ENCODE peak calls at places on chromosomes 12 and 14, in eight cellular contexts. P is omental fat pad, C is WTC11, R is osteocyte, G is HFFc6, A is lower leg skin, E is nephron progenitor cell, H is neural crest cell. S is an unnamed sample.

GRCh38 chr14:35367056-35367372 is 37.5 kb downstream of the NFKBIA start:
- DNase-seq in P (no peak), C (no peak), R (no peak), G (no peak), A (no peak), E (no peak), H (no peak), S (no peak)

GRCh38 chr12:103840399-103840880 is 594 bp downstream of the NT5DC3 start:
- DNase-seq in P (no peak), C (peak; percentile 15), R (no peak), G (peak; percentile 13), A (no peak), E (no peak), H (no peak), S (no peak)

GRCh38 chr14:42424501-42424900 is 817.8 kb downstream of the LRFN5 start:
- DNase-seq in P (no peak), C (no peak), R (no peak), G (no peak), A (no peak), E (no peak), H (no peak), S (no peak)

GRCh38 chr12:79737875-79738718 is 47.3 kb upstream of the PAWR start:
- DNase-seq in P (no peak), C (no peak), R (no peak), G (peak; percentile 38), A (peak; percentile 19), E (peak; percentile 28), H (peak; percentile 32), S (no peak)

GRCh38 chr14:59244581-59244980 is 56.1 kb downstream of the DAAM1 start:
- DNase-seq in P (no peak), C (no peak), R (no peak), G (no peak), A (peak; percentile 32), E (no peak), H (no peak), S (no peak)

GRCh38 chr14:27881646-27882045 is 884.9 kb upstream of the FOXG1 start:
- DNase-seq in P (no peak), C (peak; percentile 18), R (no peak), G (no peak), A (no peak), E (no peak), H (no peak), S (no peak)

GRCh38 chr12:57771271-57771872 is 533 bp downstream of the METTL1 start:
- DNase-seq in P (peak; percentile 85), C (peak; percentile 93), R (peak; percentile 91), G (peak; percentile 80), A (peak; percentile 86), E (peak; percentile 88), H (peak; percentile 75), S (peak; percentile 73)

GRCh38 chr14:24165785-24166184 is 4.7 kb downstream of the IRF9 start:
- DNase-seq in P (no peak), C (no peak), R (no peak), G (no peak), A (no peak), E (no peak), H (no peak), S (no peak)

GRCh38 chr14:59428581-59429012 is 36.6 kb downstream of the GPR135 start:
- DNase-seq in P (no peak), C (no peak), R (no peak), G (peak; percentile 42), A (no peak), E (no peak), H (no peak), S (no peak)

GRCh38 chr14:63076476-63076875 is 31.2 kb upstream of the KCNH5 start:
- DNase-seq in P (no peak), C (no peak), R (no peak), G (no peak), A (no peak), E (no peak), H (no peak), S (no peak)

GRCh38 chr12:75994069-75994740 is 37.4 kb downstream of the PHLDA1 start:
- DNase-seq in P (no peak), C (no peak), R (no peak), G (no peak), A (no peak), E (no peak), H (no peak), S (no peak)

GRCh38 chr12:85979641-85980040 is 105.5 kb downstream of the NTS start:
- DNase-seq in P (no peak), C (no peak), R (no peak), G (no peak), A (no peak), E (no peak), H (no peak), S (no peak)

GRCh38 chr12:93571360-93571853 is 1.1 kb upstream of the SOCS2 start:
- DNase-seq in P (peak; percentile 65), C (peak; percentile 88), R (peak; percentile 90), G (peak; percentile 70), A (peak; percentile 33), E (peak; percentile 85), H (peak; percentile 84), S (no peak)

GRCh38 chr12:6837370-6838060 is 3.2 kb upstream of the GNB3 start:
- DNase-seq in P (no peak), C (no peak), R (no peak), G (no peak), A (no peak), E (no peak), H (no peak), S (no peak)

GRCh38 chr12:6534914-6535696 is 788 bp downstream of the GAPDH start:
- DNase-seq in P (peak; percentile 66), C (peak; percentile 77), R (peak; percentile 88), G (peak; percentile 74), A (peak; percentile 82), E (peak; percentile 67), H (peak; percentile 59), S (peak; percentile 94)

GRCh38 chr12:57803317-57803893 is 15.1 kb downstream of the AVIL start:
- DNase-seq in P (no peak), C (peak; percentile 75), R (no peak), G (peak; percentile 36), A (no peak), E (peak; percentile 59), H (peak; percentile 40), S (no peak)

GRCh38 chr12:105378821-105379400 is 48.4 kb downstream of the C12orf75 start:
- DNase-seq in P (no peak), C (peak; percentile 20), R (no peak), G (no peak), A (no peak), E (no peak), H (peak; percentile 9), S (no peak)
- TF ChIP-seq CTCF in P (no peak), C (no peak), R (peak; percentile 63), G (peak; percentile 62), A (no peak), E (no peak), H (peak; percentile 38), S (no peak)

DNA sequence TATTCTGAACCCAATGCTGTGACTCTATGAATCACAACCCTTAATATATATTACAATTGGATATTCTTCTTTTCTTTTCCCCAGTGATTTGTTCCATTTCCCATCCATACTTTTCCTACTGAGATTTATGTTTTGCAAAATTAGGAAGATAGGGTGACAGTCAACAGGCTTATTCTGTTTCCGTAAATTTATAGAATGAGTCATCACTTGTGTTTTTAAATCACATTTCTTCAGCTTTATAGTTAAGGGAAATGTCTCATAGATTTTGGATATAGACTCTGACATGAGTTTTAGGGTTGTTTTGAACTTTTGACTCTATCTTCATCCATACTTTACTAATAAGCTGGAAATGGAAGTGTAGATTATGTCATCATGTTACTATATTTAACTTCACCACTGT is 661.6 kb upstream of the FBXO33 start:
- DNase-seq in P (no peak), C (no peak), R (no peak), G (no peak), A (no peak), E (no peak), H (no peak), S (no peak)
- TF ChIP-seq CTCF in P (no peak), C (no peak), R (no peak), G (no peak), A (no peak), E (no peak), H (no peak), S (no peak)

GRCh38 chr12:65302891-65303290 is 24.4 kb downstream of the MSRB3 start:
- DNase-seq in P (no peak), C (no peak), R (no peak), G (no peak), A (no peak), E (no peak), H (no peak), S (no peak)

GRCh38 chr12:65305346-65305950 is 27.0 kb downstream of the MSRB3 start:
- DNase-seq in P (no peak), C (no peak), R (no peak), G (no peak), A (no peak), E (no peak), H (no peak), S (no peak)

GRCh38 chr12:65296503-65297265 is 18.2 kb downstream of the MSRB3 start:
- DNase-seq in P (no peak), C (no peak), R (no peak), G (no peak), A (no peak), E (no peak), H (no peak), S (no peak)

GRCh38 chr12:65300067-65300466 is 21.6 kb downstream of the MSRB3 start:
- DNase-seq in P (no peak), C (no peak), R (no peak), G (no peak), A (no peak), E (no peak), H (no peak), S (no peak)

DNA sequence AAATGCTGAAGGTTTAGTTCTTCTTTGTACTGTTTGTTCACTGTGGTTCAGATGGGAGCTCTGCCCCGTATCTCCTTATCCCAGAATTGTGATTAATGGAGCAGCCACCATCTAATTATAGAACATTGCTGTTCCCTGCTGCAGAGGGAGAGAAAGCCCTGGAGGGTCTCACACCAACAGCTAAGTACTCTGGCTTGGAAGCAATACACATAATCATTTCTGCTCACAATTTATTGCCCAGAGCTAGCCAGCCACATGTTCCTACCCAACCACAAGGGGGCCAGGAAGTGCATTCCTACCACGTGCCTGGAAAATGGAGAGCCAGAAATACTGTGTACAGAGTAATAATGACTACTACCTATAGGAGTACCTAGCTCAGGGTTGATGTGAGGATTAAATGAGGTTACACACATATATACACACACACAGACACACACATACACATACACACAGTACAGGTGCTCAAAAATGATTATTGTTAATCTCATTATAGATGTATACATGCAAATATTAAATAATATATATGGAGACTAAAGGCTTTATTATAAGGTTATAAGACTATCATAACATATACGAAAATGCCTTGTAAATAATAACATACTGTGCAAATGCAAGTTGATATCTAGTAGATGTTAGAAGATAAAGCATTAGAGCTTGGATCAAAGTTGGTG is 22.3 kb downstream of the MSRB3 start:
- DNase-seq in P (no peak), C (peak; percentile 37), R (no peak), G (peak; percentile 36), A (no peak), E (peak; percentile 12), H (no peak), S (no peak)
- TF ChIP-seq CTCF in P (no peak), C (no peak), R (peak; percentile 29), G (peak; percentile 76), A (no peak), E (peak; percentile 40), H (peak; percentile 58), S (peak; percentile 33)

DNA sequence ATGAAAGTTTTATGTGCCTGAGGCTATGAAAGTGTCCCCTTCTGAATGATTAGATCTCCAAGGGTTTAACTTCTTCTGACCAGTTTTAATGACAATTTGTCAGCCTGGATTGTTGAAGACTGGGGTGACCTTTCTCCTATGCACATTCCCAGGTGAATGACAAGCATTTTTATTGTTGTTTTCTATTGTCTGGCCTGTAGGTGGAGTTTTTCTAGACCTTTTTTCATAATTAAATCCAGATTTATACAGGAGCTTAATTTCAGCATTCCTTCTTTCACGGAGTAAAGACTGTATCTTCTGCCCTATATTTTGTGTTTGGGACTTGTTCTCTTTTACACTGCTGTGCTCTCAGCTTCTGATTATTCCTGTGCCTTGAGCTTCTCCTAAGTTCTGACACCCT is 125.0 kb upstream of the FAR2 start:
- DNase-seq in P (no peak), C (no peak), R (no peak), G (no peak), A (no peak), E (no peak), H (no peak), S (no peak)
- TF ChIP-seq CTCF in P (no peak), C (no peak), R (no peak), G (peak; percentile 31), A (no peak), E (no peak), H (peak; percentile 55), S (peak; percentile 12)

S was measured in CD14-positive monocyte.